ENCODE peak calls at places on chromosomes 13 and 19, in four cellular contexts. S is uterus, H is SK-N-SH, R is heart right ventricle. Y is an unnamed sample.

GRCh38 chr13:23966691-23967615 is 69.7 kb upstream of the C1QTNF9B start:
- DNase-seq in S (no peak), H (no peak), R (no peak), Y (no peak)

GRCh38 chr13:42266464-42266863 is 5.5 kb upstream of the AKAP11 start:
- DNase-seq in S (no peak), H (no peak), R (peak; percentile 11), Y (peak; percentile 29)

GRCh38 chr19:3061214-3062161 is 807 bp downstream of the TLE5 start:
- DNase-seq in S (peak; percentile 71), H (peak; percentile 86), R (peak; percentile 75), Y (no peak)

GRCh38 chr19:53903055-53903680 is 5.9 kb upstream of the CACNG7 start:
- DNase-seq in S (no peak), H (no peak), R (peak; percentile 26), Y (no peak)

GRCh38 chr19:50286443-50286842 is 42.7 kb downstream of the KCNC3 start:
- DNase-seq in S (no peak), H (no peak), R (no peak), Y (no peak)

GRCh38 chr13:42684226-42684625 is 97.2 kb upstream of the FAM216B start:
- DNase-seq in S (no peak), H (no peak), R (no peak), Y (no peak)

GRCh38 chr19:30626567-30626966 is 254.4 kb downstream of the ZNF536 start:
- DNase-seq in S (no peak), H (no peak), R (no peak), Y (no peak)

GRCh38 chr19:17415107-17415506 is 4.7 kb upstream of the MVB12A start:
- DNase-seq in S (peak; percentile 84), H (no peak), R (no peak), Y (no peak)

GRCh38 chr13:29954082-29955043 is 103.9 kb upstream of the UBL3 start:
- DNase-seq in S (no peak), H (no peak), R (no peak), Y (no peak)

GRCh38 chr13:35764359-35765015 is 288.0 kb upstream of the MAB21L1 start:
- DNase-seq in S (no peak), H (no peak), R (no peak), Y (no peak)

GRCh38 chr13:25802579-25802978 is 249.2 kb downstream of the SHISA2 start:
- DNase-seq in S (no peak), H (no peak), R (no peak), Y (no peak)

GRCh38 chr13:100197116-100197515 is 108.2 kb downstream of the PCCA start:
- DNase-seq in S (no peak), H (no peak), R (no peak), Y (no peak)

GRCh38 chr13:44801990-44802389 is 187.3 kb downstream of the NUFIP1 start:
- DNase-seq in S (no peak), H (no peak), R (no peak), Y (peak; percentile 65)

GRCh38 chr19:18251587-18252369 is 22.5 kb downstream of the IQCN start:
- DNase-seq in S (peak; percentile 75), H (peak; percentile 86), R (peak; percentile 69), Y (peak; percentile 20)

GRCh38 chr13:109344552-109345157 is 441.7 kb downstream of the IRS2 start:
- DNase-seq in S (no peak), H (peak; percentile 37), R (no peak), Y (no peak)

GRCh38 chr19:39180749-39181148 is 16.0 kb upstream of the NCCRP1 start:
- DNase-seq in S (no peak), H (no peak), R (no peak), Y (no peak)
- H3K27ac ChIP-seq in S (no peak overlapping the region), H (no peak overlapping the region), R (no peak overlapping the region), Y (peak overlapping the region; percentile 11)

GRCh38 chr19:46634045-46634655 is 1.9 kb downstream of the GNG8 start:
- DNase-seq in S (peak; percentile 94), H (peak; percentile 90), R (peak; percentile 58), Y (no peak)
- H3K4me3 ChIP-seq in S (peak overlapping the region; percentile 36), H (peak overlapping the region; percentile 48), R (peak overlapping the region; percentile 42), Y (no peak overlapping the region)

DNA sequence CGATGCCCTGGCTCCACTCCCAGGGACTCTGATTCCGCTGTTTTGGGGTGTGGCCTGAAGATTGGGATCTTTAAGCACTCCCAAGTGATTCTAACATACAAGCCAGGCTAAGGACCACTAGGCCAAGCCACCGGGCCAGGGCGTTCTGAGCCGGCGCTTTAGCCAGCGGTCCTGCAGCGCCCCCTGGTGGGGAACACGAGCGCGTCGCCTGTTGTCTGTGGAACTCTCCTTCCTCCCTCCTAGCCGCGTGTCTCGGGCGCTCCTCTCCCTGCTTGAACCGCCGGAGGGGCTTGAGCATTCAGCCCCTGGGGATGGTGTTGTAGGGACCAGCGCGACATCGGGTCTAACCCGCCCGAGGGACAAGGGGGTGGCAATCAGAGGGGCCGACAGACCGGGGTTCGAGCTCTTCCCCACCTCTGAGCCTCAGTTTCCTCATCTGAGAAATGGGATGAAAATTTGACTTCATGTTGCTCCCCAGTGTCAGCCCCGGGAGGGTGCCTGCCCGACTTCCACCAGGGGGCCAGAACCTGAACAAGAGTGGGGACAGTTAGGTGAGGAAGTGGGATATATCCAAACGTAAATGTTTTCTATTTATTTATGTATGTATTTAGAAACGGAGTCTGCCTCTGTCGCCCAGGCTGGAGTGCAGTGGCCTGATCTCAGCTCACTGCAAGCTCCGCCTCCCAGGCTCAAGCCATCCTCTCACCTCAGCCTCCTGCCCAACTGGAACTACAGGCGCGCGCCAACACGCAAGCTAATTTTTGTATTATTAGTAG is 18.0 kb upstream of the PNMA8B start:
- DNase-seq in S (peak; percentile 73), H (peak; percentile 87), R (peak; percentile 77), Y (no peak)
- H3K27ac ChIP-seq in S (no peak overlapping the region), H (no peak overlapping the region), R (no peak overlapping the region), Y (no peak overlapping the region)

DNA sequence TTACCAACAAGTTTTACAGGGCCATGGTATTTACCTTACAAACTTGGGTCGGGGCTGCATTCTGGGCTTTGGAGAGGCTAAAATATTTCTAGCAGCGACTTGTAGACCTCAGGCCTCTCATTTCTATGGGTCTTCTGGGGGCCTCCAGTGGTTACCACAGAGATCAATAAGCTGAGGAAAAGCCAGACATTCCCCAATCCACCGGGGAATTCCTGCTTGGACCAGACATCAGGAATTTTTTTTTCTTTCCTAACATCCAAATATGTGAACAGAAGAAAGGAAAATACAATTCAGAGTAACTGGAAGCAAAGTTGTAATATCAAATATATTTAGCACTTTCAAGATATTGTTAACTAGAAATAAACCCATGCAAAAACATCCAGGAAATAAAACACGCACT is 1.5 kb downstream of the DZIP1 start:
- DNase-seq in S (no peak), H (peak; percentile 17), R (no peak), Y (no peak)
- H3K4me3 ChIP-seq in S (peak overlapping the region; percentile 67), H (peak overlapping the region; percentile 79), R (peak overlapping the region; percentile 63), Y (peak overlapping the region; percentile 65)

Y was measured in AG04450.